ENCODE peak calls at places on chromosomes 5 and 9, in five cellular contexts. One of them, this sample, is unnamed.

GRCh38 chr5:15377573-15378340 is 122.2 kb upstream of the FBXL7 start:
- DNase-seq in iris pigment epithelial cell: no peak
- DNase-seq in T1000: no peak
- DNase-seq in NCI-H1417 treated with DMSO at 0.1 percent for 48 hours: no peak
- DNase-seq in NCI-H510A: no peak
- DNase-seq in this sample: no peak

GRCh38 chr9:33750307-33750838 is 45.0 kb upstream of the PRSS3 start:
- DNase-seq in NCI-H510A: peak
- DNase-seq in T1000: no peak
- DNase-seq in NCI-H1417 treated with DMSO at 0.1 percent for 48 hours: no peak
- DNase-seq in iris pigment epithelial cell: peak
- DNase-seq in this sample: no peak

GRCh38 chr5:133705331-133705730 is 93.0 kb upstream of the FSTL4 start:
- DNase-seq in iris pigment epithelial cell: no peak
- DNase-seq in NCI-H510A: no peak
- DNase-seq in T1000: no peak
- DNase-seq in NCI-H1417 treated with DMSO at 0.1 percent for 48 hours: no peak
- DNase-seq in this sample: no peak

GRCh38 chr9:124360277-124360676 is 55.0 kb downstream of the PSMB7 start:
- DNase-seq in NCI-H510A: no peak
- DNase-seq in iris pigment epithelial cell: no peak
- DNase-seq in NCI-H1417 treated with DMSO at 0.1 percent for 48 hours: no peak
- DNase-seq in T1000: no peak
- DNase-seq in this sample: no peak

GRCh38 chr5:179403426-179404147 is 58.3 kb upstream of the ADAMTS2 start:
- DNase-seq in NCI-H510A: no peak
- DNase-seq in NCI-H1417 treated with DMSO at 0.1 percent for 48 hours: no peak
- DNase-seq in iris pigment epithelial cell: no peak
- DNase-seq in T1000: no peak
- DNase-seq in this sample: no peak

GRCh38 chr5:141260458-141261237 is 15.5 kb downstream of the PCDHB15 start:
- DNase-seq in T1000: no peak
- DNase-seq in iris pigment epithelial cell: peak
- DNase-seq in NCI-H1417 treated with DMSO at 0.1 percent for 48 hours: no peak
- DNase-seq in NCI-H510A: no peak
- DNase-seq in this sample: no peak

GRCh38 chr9:71704806-71705205 is 63.5 kb downstream of the CEMIP2 start:
- DNase-seq in NCI-H510A: no peak
- DNase-seq in NCI-H1417 treated with DMSO at 0.1 percent for 48 hours: no peak
- DNase-seq in iris pigment epithelial cell: no peak
- DNase-seq in T1000: no peak
- DNase-seq in this sample: no peak

GRCh38 chr9:129402341-129402739 is 218.6 kb downstream of the C9orf50 start:
- DNase-seq in T1000: no peak
- DNase-seq in NCI-H1417 treated with DMSO at 0.1 percent for 48 hours: no peak
- DNase-seq in iris pigment epithelial cell: no peak
- DNase-seq in NCI-H510A: no peak
- DNase-seq in this sample: no peak

GRCh38 chr9:13787234-13787833 is 507.8 kb upstream of the MPDZ start:
- DNase-seq in NCI-H510A: no peak
- DNase-seq in T1000: no peak
- DNase-seq in iris pigment epithelial cell: no peak
- DNase-seq in NCI-H1417 treated with DMSO at 0.1 percent for 48 hours: no peak
- DNase-seq in this sample: no peak

GRCh38 chr5:136892026-136892425 is 526.7 kb upstream of the TRPC7 start:
- DNase-seq in T1000: no peak
- DNase-seq in iris pigment epithelial cell: no peak
- DNase-seq in NCI-H1417 treated with DMSO at 0.1 percent for 48 hours: no peak
- DNase-seq in NCI-H510A: no peak
- DNase-seq in this sample: no peak

GRCh38 chr5:150153957-150154617 is 1.6 kb downstream of the PDGFRB start:
- DNase-seq in T1000: no peak
- DNase-seq in iris pigment epithelial cell: peak
- DNase-seq in NCI-H510A: no peak
- DNase-seq in NCI-H1417 treated with DMSO at 0.1 percent for 48 hours: no peak
- DNase-seq in this sample: no peak

GRCh38 chr5:99814311-99815063 is 720.7 kb upstream of the FAM174A start:
- DNase-seq in T1000: no peak
- DNase-seq in iris pigment epithelial cell: no peak
- DNase-seq in NCI-H1417 treated with DMSO at 0.1 percent for 48 hours: no peak
- DNase-seq in NCI-H510A: no peak
- DNase-seq in this sample: no peak

GRCh38 chr5:4882186-4882585 is 257.9 kb upstream of the ADAMTS16 start:
- DNase-seq in NCI-H1417 treated with DMSO at 0.1 percent for 48 hours: no peak
- DNase-seq in T1000: no peak
- DNase-seq in NCI-H510A: no peak
- DNase-seq in iris pigment epithelial cell: no peak
- DNase-seq in this sample: no peak

GRCh38 chr9:35520404-35520790 is 30.5 kb downstream of the RUSC2 start:
- DNase-seq in iris pigment epithelial cell: peak
- DNase-seq in NCI-H1417 treated with DMSO at 0.1 percent for 48 hours: no peak
- DNase-seq in NCI-H510A: no peak
- DNase-seq in T1000: no peak
- DNase-seq in this sample: no peak

This sample was measured in kidney epithelial cell.